ENCODE peak calls at places on chromosomes 4 and X, in four cellular contexts. G is lower lobe of right lung, J is pulmonary artery endothelial cell, B is fibroblast of pulmonary artery. K is an unnamed sample.

GRCh38 chr4:155614111-155614762 is 52.4 kb upstream of the GUCY1A1 start:
- DNase-seq in G (no peak), J (no peak), B (peak), K (no peak)

GRCh38 chrX:1027133-1027532 is 185.3 kb downstream of the CRLF2 start:
- DNase-seq in G (no peak), J (no peak), B (no peak), K (no peak)

GRCh38 chrX:106917830-106918500 is 2.2 kb upstream of the CLDN2 start:
- DNase-seq in G (no peak), J (peak), B (peak), K (no peak)

GRCh38 chr4:90495936-90496335 is 368.7 kb downstream of the CCSER1 start:
- DNase-seq in G (no peak), J (no peak), B (no peak), K (no peak)

GRCh38 chrX:101619336-101619735 is 1.5 kb upstream of the ARMCX6 start:
- DNase-seq in G (no peak), J (no peak), B (no peak), K (no peak)

GRCh38 chrX:56068274-56068758 is 163.8 kb upstream of the KLF8 start:
- DNase-seq in G (no peak), J (no peak), B (no peak), K (peak)

GRCh38 chr4:9954468-9954867 is 66.8 kb downstream of the SLC2A9 start:
- DNase-seq in G (no peak), J (no peak), B (no peak), K (no peak)

GRCh38 chr4:55372259-55372658 is 23.5 kb upstream of the TMEM165 start:
- DNase-seq in G (no peak), J (no peak), B (peak), K (no peak)

GRCh38 chrX:136202889-136203288 is 48.3 kb downstream of the MAP7D3 start:
- DNase-seq in G (no peak), J (no peak), B (peak), K (no peak)

GRCh38 chr4:3753711-3754412 is 12.3 kb upstream of the ADRA2C start:
- DNase-seq in G (no peak), J (no peak), B (no peak), K (no peak)

GRCh38 chrX:68599256-68600152 is 48.0 kb upstream of the STARD8 start:
- DNase-seq in G (no peak), J (no peak), B (peak), K (no peak)

GRCh38 chrX:97399400-97399799 is 515.7 kb downstream of the RPA4 start:
- DNase-seq in G (no peak), J (no peak), B (peak), K (no peak)

GRCh38 chrX:29858714-29859113 is 356.6 kb upstream of the MAGEB2 start:
- DNase-seq in G (no peak), J (no peak), B (peak), K (no peak)

GRCh38 chrX:106955004-106955772 is 35.0 kb downstream of the CLDN2 start:
- DNase-seq in G (no peak), J (no peak), B (peak), K (no peak)

GRCh38 chr4:137253949-137254348 is 278.3 kb downstream of the PCDH18 start:
- DNase-seq in G (no peak), J (no peak), B (peak), K (no peak)

GRCh38 chr4:35247047-35247446 is 997.3 kb downstream of the ARAP2 start:
- DNase-seq in G (no peak), J (no peak), B (no peak), K (no peak)